ENCODE peak calls at places on chromosomes 6 and 20, in four cellular contexts. O, K, F and H are unnamed samples.

GRCh38 chr20:32484221-32485125 is 100.7 kb downstream of the NOL4L start:
- DNase-seq in O (no peak), K (peak; percentile 29), F (peak; percentile 86), H (peak; percentile 92)

GRCh38 chr6:139204978-139205377 is 70.1 kb downstream of the HECA start:
- DNase-seq in O (no peak), K (no peak), F (no peak), H (no peak)

GRCh38 chr6:83958250-83958685 is 75.3 kb upstream of the MRAP2 start:
- DNase-seq in O (no peak), K (no peak), F (no peak), H (no peak)

GRCh38 chr20:8796088-8796665 is 272.7 kb upstream of the PLCB4 start:
- DNase-seq in O (no peak), K (peak; percentile 85), F (no peak), H (no peak)

GRCh38 chr20:25000268-25000801 is 7.8 kb upstream of the APMAP start:
- DNase-seq in O (no peak), K (peak; percentile 88), F (peak; percentile 89), H (no peak)

GRCh38 chr6:152642578-152643375 is 5.6 kb upstream of the SYNE1 start:
- DNase-seq in O (peak; percentile 89), K (peak; percentile 73), F (peak; percentile 78), H (no peak)

GRCh38 chr6:122833229-122833556 is 44.1 kb downstream of the SMPDL3A start:
- DNase-seq in O (no peak), K (no peak), F (no peak), H (no peak)

GRCh38 chr6:10266061-10266460 is 148.8 kb downstream of the TFAP2A start:
- DNase-seq in O (no peak), K (no peak), F (no peak), H (no peak)

GRCh38 chr6:8674088-8674487 is 238.7 kb upstream of the SLC35B3 start:
- DNase-seq in O (peak; percentile 2), K (no peak), F (no peak), H (no peak)

GRCh38 chr6:98787401-98787800 is 47.0 kb upstream of the POU3F2 start:
- DNase-seq in O (no peak), K (no peak), F (no peak), H (no peak)

GRCh38 chr20:46188866-46189265 is 70.8 kb downstream of the CD40 start:
- DNase-seq in O (no peak), K (no peak), F (no peak), H (no peak)

GRCh38 chr20:34964486-34964885 is 8.8 kb downstream of the MYH7B start:
- DNase-seq in O (no peak), K (no peak), F (no peak), H (no peak)

GRCh38 chr20:62027116-62027515 is 38.6 kb downstream of the TAF4 start:
- DNase-seq in O (no peak), K (peak; percentile 13), F (peak; percentile 30), H (no peak)

GRCh38 chr20:37406010-37406998 is 60.4 kb downstream of the SRC start:
- DNase-seq in O (peak; percentile 77), K (no peak), F (no peak), H (no peak)

GRCh38 chr6:113442040-113442439 is 415.1 kb upstream of the MARCKS start:
- DNase-seq in O (peak; percentile 16), K (no peak), F (no peak), H (no peak)

GRCh38 chr6:18609715-18610114 is 222.6 kb downstream of the RNF144B start:
- DNase-seq in O (no peak), K (no peak), F (no peak), H (no peak)

GRCh38 chr6:100462990-100463684 is 1.6 kb downstream of the SIM1 start:
- DNase-seq in O (no peak), K (no peak), F (no peak), H (no peak)

GRCh38 chr6:26556263-26557070 is 18.3 kb downstream of the HMGN4 start:
- DNase-seq in O (peak; percentile 89), K (peak; percentile 85), F (no peak), H (no peak)
- TF ChIP-seq CTCF in O (no peak), K (no peak), F (no peak), H (no peak)

GRCh38 chr6:130148181-130148580 is 74.6 kb downstream of the SAMD3 start:
- DNase-seq in O (no peak), K (no peak), F (no peak), H (no peak)
- TF ChIP-seq CTCF in O (no peak), K (no peak), F (no peak), H (peak; percentile 28)

GRCh38 chr6:91538622-91539021 is 951.8 kb upstream of the MAP3K7 start:
- DNase-seq in O (no peak), K (no peak), F (no peak), H (no peak)

GRCh38 chr6:91539451-91539850 is 952.6 kb upstream of the MAP3K7 start:
- DNase-seq in O (no peak), K (no peak), F (no peak), H (no peak)

DNA sequence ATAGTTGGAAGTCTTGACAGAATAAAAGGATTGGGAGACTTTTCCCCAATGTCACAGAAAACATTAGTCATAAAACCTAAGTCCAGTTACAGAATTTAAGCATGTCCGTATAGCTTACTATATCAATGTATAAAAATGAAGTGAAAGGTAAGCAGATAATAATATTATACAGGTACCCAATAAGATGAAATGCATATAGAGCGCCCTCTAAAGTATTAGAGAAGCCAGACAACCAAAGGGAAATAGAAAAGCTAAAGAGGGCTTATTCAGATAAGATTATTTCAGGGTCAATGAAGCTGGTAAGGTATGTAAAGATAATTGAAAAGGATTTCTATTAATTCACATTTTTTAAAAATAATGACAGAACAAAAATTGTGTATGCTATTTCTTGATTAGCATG is 947.7 kb upstream of the MAP3K7 start:
- DNase-seq in O (no peak), K (no peak), F (no peak), H (no peak)
- TF ChIP-seq CTCF in O (peak; percentile 6), K (no peak), F (no peak), H (peak; percentile 51)

GRCh38 chr6:68225729-68226128 is 409.4 kb upstream of the ADGRB3 start:
- DNase-seq in O (no peak), K (no peak), F (no peak), H (no peak)

GRCh38 chr6:68229566-68229965 is 405.5 kb upstream of the ADGRB3 start:
- DNase-seq in O (no peak), K (no peak), F (no peak), H (no peak)

GRCh38 chr6:68226460-68226859 is 408.6 kb upstream of the ADGRB3 start:
- DNase-seq in O (peak; percentile 16), K (peak; percentile 41), F (no peak), H (no peak)
- TF ChIP-seq CTCF in O (peak; percentile 18), K (peak; percentile 49), F (peak; percentile 8), H (peak; percentile 82)

DNA sequence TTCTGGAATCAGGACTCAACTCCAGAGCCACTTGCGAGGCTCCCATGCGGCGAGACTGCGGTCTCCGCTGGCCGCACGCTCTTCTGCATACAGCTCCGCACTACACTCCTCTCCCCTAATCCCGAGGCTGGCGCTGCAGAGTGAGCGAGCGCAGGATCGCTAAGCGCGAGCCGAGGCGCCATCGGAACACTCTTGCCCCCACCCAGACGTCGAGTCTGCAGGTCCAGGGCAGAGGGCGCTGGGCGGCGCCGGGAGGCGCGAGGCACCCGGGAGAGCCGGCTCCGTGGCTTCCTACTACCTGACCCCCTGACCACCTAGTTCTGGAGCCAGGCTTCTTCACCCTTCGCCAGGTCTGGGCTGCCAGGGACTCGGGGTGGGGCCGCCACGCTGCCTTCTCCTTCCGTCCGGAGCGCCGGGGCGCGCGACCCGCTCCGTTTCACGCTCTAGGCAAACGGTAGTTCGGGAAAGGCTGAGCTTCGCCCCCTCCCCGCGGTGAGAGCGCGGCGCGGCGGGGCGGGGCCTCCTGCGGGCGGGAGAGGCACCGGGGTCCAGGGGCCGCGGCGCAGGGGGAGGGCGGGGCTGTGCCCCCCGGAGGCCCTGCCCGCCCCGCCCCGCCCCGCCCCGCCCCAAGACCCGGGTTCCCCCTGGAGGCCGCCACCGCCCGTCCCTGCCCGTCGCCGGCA is 5.4 kb upstream of the TUBB2A start:
- DNase-seq in O (peak; percentile 81), K (peak; percentile 74), F (peak; percentile 92), H (no peak)
- TF ChIP-seq CTCF in O (no peak), K (no peak), F (no peak), H (peak; percentile 44)

DNA sequence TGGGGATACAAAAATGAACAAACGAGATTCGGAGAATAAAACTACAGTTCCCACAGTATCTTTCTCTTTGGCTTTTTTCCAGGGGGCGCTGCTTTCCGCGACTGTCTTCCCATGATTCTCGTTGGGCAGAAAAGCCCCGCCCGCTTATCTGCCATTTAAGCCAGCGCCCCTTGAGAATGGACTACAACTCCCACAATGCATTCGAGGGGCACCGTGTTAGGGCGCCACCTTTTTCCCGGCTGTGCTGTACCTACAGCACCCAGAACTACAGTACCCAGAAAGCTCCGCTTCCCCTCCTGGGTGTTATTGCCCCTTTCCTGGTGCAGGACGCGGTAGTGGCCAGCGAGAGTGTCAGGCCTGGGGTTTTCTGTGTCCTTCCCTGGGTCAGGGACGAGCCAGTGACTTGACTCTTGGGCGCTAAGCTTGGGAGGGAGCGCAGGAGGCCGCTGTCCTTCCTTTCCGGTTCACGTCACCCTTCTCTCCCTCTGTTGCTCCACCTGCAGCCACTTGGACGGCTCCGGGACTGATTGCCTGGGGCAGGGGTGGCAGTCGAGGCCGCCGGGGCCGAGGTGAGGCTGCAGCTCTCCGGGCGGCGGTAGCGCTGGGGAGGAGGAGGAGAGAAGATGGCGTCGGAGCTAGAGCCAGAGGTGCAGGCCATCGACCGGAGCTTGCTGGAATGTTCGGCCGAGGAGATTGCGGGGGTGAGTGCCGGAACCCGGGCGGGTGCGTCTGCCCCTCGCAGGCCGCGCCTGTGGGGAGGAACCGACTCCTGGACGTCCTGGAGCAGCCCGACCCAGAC is at the start of gene UBR2:
- DNase-seq in O (peak; percentile 99), K (peak; percentile 99), F (peak; percentile 98), H (peak; percentile 96)
- TF ChIP-seq CTCF in O (peak; percentile 33), K (peak; percentile 14), F (peak; percentile 32), H (peak; percentile 74)

DNA sequence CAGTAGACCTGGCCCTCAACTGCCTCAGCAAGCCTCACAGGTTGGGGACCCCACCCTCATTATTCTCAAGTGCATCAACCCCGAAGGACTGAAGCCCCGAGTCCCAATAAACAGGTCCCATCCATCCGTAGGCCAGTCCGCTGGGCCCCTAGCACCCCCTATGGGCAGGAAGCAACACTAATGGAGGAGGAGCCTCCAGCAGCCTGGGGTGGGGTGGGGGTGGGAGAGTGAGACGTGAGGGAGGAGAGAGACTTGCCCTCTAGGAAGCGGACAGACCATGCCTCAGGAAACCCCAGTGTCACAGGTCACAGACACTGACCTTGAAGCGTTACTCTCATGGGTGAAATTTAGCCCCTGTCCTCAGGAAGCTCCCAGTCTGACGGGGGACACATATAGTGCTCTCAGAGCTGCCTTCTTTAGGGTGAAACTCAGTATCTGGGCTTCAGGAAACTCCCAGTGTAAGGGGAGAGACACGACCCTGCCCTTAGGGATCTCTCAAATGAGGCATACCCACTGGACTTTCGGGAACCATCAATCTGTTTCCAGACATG is 125.9 kb downstream of the MRPL14 start:
- DNase-seq in O (peak; percentile 79), K (no peak), F (peak; percentile 57), H (peak; percentile 57)
- TF ChIP-seq CTCF in O (peak; percentile 80), K (peak; percentile 39), F (no peak), H (peak; percentile 73)

DNA sequence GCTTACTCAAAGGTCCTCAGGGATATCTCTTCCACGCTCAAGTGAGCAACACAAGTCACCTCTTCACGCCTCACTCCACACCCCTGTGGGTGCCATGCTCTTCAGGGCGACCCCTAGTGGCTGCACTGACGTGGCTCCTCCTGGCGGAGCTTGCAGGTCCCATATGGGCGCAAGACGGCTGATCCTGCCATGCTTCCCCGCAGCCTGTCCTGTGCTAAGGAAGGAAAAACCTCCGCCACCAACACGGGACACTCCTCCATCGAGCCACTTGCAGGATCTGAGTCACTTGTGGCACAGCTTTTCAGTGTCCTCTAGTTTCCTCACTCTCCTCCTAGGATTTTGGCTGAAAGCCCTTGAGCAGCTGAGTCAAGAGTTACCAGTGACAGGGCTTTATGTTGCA is 90.7 kb downstream of the KHDC1L start:
- DNase-seq in O (peak; percentile 59), K (peak; percentile 18), F (no peak), H (peak; percentile 77)
- TF ChIP-seq CTCF in O (peak; percentile 45), K (peak; percentile 36), F (no peak), H (peak; percentile 68)